ENCODE peak calls at places on chromosomes 3 and 15, in four cellular contexts. U is stimulated activated CD4-positive, alpha-beta T cell treated with anti-CD3 and anti-CD28 coated beads, TNF-alpha, amount 100 ng/mL, for 4 hours; M is A172; X is HCEC 1CT. S is an unnamed sample.

GRCh38 chr3:195286115-195286872 is 15.3 kb upstream of the XXYLT1 start:
- DNase-seq in U (no peak), M (peak; percentile 39), X (peak; percentile 81), S (no peak)

GRCh38 chr3:165505657-165506056 is 309.5 kb upstream of the SLITRK3 start:
- DNase-seq in U (no peak), M (no peak), X (no peak), S (no peak)

GRCh38 chr3:28077566-28077965 is 163.9 kb upstream of the CMC1 start:
- DNase-seq in U (no peak), M (peak; percentile 25), X (peak; percentile 65), S (no peak)

GRCh38 chr15:25247418-25248030 is 191.3 kb downstream of the UBE3A start:
- DNase-seq in U (no peak), M (no peak), X (no peak), S (peak; percentile 0)

GRCh38 chr15:38440353-38441129 is 13.4 kb upstream of the FAM98B start:
- DNase-seq in U (peak; percentile 21), M (peak; percentile 41), X (peak; percentile 45), S (peak; percentile 55)

GRCh38 chr3:151612119-151612518 is 121.6 kb upstream of the AADACL2 start:
- DNase-seq in U (no peak), M (no peak), X (no peak), S (no peak)

GRCh38 chr3:53084310-53085001 is 38.6 kb upstream of the SFMBT1 start:
- DNase-seq in U (no peak), M (peak; percentile 27), X (no peak), S (no peak)

GRCh38 chr15:75801859-75802593 is 41.2 kb upstream of the UBE2Q2 start:
- DNase-seq in U (peak; percentile 69), M (peak; percentile 72), X (peak; percentile 51), S (peak; percentile 77)

GRCh38 chr3:98556164-98557130 is 24.7 kb downstream of the GPR15 start:
- DNase-seq in U (peak; percentile 63), M (no peak), X (no peak), S (no peak)

GRCh38 chr3:15284121-15284889 is 48.1 kb downstream of the SH3BP5 start:
- DNase-seq in U (no peak), M (peak; percentile 72), X (no peak), S (no peak)

GRCh38 chr15:68587769-68588385 is 9.1 kb downstream of the CORO2B start:
- DNase-seq in U (no peak), M (no peak), X (no peak), S (no peak)